ENCODE peak calls at places on chromosomes 6 and 20, in nine cellular contexts. R is psoas muscle, T is GM06990, W is esophagus squamous epithelium, X is H9, A is choroid plexus epithelial cell, J is nephron progenitor cell, O is adrenal gland, P is brain microvascular endothelial cell. U is an unnamed sample.

GRCh38 chr6:155245193-155245592 is 18.6 kb upstream of the CLDN20 start:
- DNase-seq in R (no peak), T (no peak), W (no peak), X (no peak), A (no peak), J (no peak), O (no peak), P (no peak), U (no peak)

GRCh38 chr6:31114540-31114876 is at the start of gene PSORS1C1:
- DNase-seq in R (peak), T (no peak), W (no peak), X (peak), A (peak), J (no peak), O (peak), P (peak), U (no peak)

GRCh38 chr6:21157186-21157929 is 436.2 kb upstream of the SOX4 start:
- DNase-seq in R (no peak), T (peak), W (no peak), X (no peak), A (no peak), J (no peak), O (no peak), P (no peak), U (no peak)

GRCh38 chr20:36435799-36436541 is 105.3 kb upstream of the MYL9 start:
- DNase-seq in R (peak), T (peak), W (no peak), X (peak), A (peak), J (peak), O (peak), P (peak), U (peak)

GRCh38 chr20:59835448-59836395 is 97.7 kb downstream of the SYCP2 start:
- DNase-seq in R (no peak), T (no peak), W (no peak), X (peak), A (peak), J (peak), O (peak), P (peak), U (no peak)

GRCh38 chr6:117195728-117196127 is 69.6 kb upstream of the VGLL2 start:
- DNase-seq in R (no peak), T (no peak), W (no peak), X (no peak), A (no peak), J (no peak), O (no peak), P (no peak), U (no peak)

GRCh38 chr20:11970243-11970836 is 52.6 kb downstream of the BTBD3 start:
- DNase-seq in R (no peak), T (no peak), W (no peak), X (no peak), A (no peak), J (no peak), O (no peak), P (no peak), U (no peak)

GRCh38 chr6:26554669-26555504 is 16.7 kb downstream of the HMGN4 start:
- DNase-seq in R (no peak), T (peak), W (no peak), X (peak), A (peak), J (peak), O (no peak), P (peak), U (no peak)

GRCh38 chr6:166638566-166638965 is 11.5 kb upstream of the RPS6KA2 start:
- DNase-seq in R (no peak), T (no peak), W (no peak), X (no peak), A (no peak), J (no peak), O (no peak), P (no peak), U (no peak)

GRCh38 chr6:81752084-81752968 is at the start of gene TENT5A:
- DNase-seq in R (peak), T (peak), W (peak), X (peak), A (peak), J (peak), O (peak), P (peak), U (peak)
- TF ChIP-seq CTCF in R (peak), T (no peak), W (no peak), X (peak), A (peak), J (no peak), O (no peak), P (peak), U (no peak)

GRCh38 chr6:43386492-43386891 is 17.0 kb upstream of the ZNF318 start:
- DNase-seq in R (no peak), T (no peak), W (no peak), X (no peak), A (no peak), J (no peak), O (no peak), P (no peak), U (no peak)
- TF ChIP-seq CTCF in R (peak), T (peak), W (peak), X (peak), A (no peak), J (peak), O (peak), P (no peak), U (no peak)

GRCh38 chr20:63539441-63540370 is 2.5 kb upstream of the PTK6 start:
- DNase-seq in R (no peak), T (no peak), W (no peak), X (no peak), A (no peak), J (no peak), O (no peak), P (no peak), U (no peak)

GRCh38 chr20:63539092-63539430 is 1.9 kb upstream of the PTK6 start:
- DNase-seq in R (no peak), T (no peak), W (no peak), X (no peak), A (no peak), J (no peak), O (no peak), P (no peak), U (no peak)

GRCh38 chr20:63537525-63538203 is 488 bp upstream of the PTK6 start:
- DNase-seq in R (peak), T (peak), W (peak), X (peak), A (peak), J (peak), O (peak), P (peak), U (peak)

GRCh38 chr20:63536997-63537524 is at the start of gene PTK6:
- DNase-seq in R (peak), T (no peak), W (no peak), X (no peak), A (no peak), J (no peak), O (peak), P (no peak), U (no peak)

DNA sequence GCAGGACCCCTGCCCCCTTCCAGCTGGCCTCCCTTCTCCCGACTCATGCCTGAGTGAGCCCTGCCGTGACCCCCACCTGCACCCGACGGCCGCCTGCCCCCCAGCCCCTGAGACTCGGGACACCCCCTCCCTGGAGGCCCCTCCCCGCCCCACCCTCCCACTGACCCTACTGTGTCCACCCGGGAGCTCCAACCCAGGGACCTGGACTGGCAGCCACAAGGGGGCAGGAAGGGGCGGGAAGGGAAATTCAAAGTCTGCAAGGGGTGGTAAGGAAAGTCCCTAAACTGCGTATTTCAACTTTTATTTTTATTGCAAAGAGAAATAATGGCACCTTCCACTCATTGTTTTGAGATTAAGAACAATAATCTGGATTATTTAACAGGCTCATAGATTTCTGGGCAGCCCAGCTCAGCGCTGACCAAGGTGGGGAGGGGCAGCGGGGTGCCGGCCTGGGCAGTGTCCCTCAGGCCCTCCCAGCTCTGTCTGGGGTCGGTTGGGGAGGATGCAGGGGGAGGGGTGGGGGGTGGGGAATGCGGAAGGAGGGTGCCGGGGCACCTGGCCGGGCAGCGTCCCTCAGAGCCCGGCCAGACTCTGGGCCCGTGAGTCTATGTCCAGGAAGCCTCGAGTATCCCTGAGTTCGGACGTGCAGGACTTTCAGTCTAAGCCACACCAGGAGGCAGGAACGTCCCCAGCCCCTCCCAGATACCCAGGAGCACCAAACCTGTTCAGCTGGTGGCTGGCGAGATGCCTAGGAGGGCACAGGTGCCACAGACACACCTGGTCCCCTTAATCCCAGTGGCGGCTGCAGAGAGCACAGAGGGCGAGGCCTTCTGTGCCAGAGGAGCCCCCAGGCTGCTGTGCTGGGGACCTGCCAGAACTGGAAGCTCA is 1.3 kb upstream of the PTK6 start:
- DNase-seq in R (no peak), T (no peak), W (no peak), X (no peak), A (peak), J (no peak), O (no peak), P (no peak), U (no peak)
- TF ChIP-seq CTCF in R (no peak), T (no peak), W (no peak), X (no peak), A (no peak), J (no peak), O (no peak), P (no peak), U (no peak)

DNA sequence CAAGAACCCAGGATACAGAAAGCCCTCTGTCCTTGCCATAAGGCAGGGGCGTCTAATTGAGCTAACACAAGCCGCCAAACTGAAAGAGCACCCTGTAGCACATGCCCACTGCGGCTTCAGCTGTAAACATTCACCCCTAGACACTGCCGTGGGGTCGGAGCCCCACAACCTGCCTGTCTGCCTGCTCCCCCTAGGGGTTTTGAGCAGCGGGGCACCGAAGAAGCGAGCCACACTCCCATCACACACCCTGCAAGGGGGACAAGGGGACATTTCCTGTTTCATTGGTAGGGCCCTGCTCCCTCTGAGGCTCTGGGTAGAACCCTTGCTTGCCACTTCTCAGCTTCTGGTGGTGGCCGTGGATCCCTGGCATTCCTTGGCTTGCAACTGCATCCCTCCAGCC is 45.2 kb upstream of the BCLAF1 start:
- DNase-seq in R (no peak), T (no peak), W (no peak), X (peak), A (no peak), J (peak), O (no peak), P (no peak), U (no peak)
- TF ChIP-seq CTCF in R (no peak), T (peak), W (no peak), X (peak), A (peak), J (peak), O (no peak), P (peak), U (no peak)

DNA sequence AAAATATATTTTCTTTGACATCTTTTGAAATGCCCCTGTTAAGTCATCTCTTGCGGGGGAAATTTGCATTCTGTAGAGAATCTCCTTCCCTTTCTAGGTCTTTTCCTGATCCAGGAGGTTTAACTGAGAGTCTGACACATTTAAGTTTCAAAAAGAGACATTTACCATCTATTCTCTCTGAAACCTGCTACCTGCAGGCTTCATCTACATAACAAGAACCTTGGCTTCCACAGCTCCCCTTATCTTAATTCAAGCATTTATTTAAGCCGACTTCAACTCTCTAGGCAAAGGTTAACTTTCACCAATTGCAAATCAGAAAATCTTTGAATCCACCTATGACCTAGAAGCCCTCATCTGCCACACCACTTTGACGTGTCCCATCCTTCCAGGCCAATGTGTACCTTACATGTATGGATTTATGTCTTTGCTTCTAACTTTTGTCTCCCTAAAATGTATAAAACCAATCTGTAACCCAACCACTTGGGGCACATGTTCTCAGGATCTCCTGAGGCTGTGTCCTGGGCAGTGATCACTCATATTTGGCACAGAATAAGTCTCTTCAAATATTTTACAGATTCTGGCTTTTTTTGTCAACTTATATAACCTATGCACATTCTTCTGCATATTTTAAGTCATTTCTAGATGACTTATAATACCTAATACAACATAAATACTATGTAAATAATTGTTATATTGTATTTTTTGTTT is 666.7 kb downstream of the UTRN start:
- DNase-seq in R (no peak), T (no peak), W (no peak), X (no peak), A (no peak), J (no peak), O (no peak), P (no peak), U (no peak)
- TF ChIP-seq CTCF in R (no peak), T (no peak), W (no peak), X (peak), A (no peak), J (no peak), O (no peak), P (no peak), U (no peak)

GRCh38 chr6:9116026-9116425 is 680.7 kb upstream of the SLC35B3 start:
- DNase-seq in R (no peak), T (no peak), W (no peak), X (no peak), A (peak), J (no peak), O (no peak), P (no peak), U (no peak)

DNA sequence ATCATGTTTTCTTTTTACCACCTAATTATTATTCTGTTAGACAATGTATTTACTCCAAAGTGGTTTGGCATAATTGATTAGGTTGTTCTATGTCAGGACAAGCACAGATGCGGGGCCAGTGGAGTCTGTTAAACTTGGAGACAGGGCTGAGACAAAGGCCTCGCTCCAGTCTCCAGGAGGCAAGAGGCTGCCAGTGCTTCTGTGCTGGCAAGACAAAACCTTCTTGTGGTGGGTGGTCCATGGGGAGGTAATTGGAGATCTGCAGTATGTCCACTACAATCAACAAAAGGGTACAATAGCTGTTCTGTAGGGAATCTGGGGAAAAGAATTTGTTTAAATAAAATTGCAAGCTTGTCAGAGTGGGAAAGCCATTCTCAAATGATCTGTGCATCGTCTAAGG is 677.2 kb upstream of the SLC35B3 start:
- DNase-seq in R (no peak), T (no peak), W (no peak), X (no peak), A (no peak), J (peak), O (no peak), P (no peak), U (no peak)
- TF ChIP-seq CTCF in R (no peak), T (no peak), W (no peak), X (no peak), A (no peak), J (no peak), O (no peak), P (no peak), U (no peak)

GRCh38 chr6:75368151-75368779 is 83.7 kb upstream of the TMEM30A start:
- DNase-seq in R (no peak), T (no peak), W (no peak), X (peak), A (peak), J (peak), O (peak), P (no peak), U (no peak)
- TF ChIP-seq CTCF in R (peak), T (peak), W (peak), X (peak), A (peak), J (peak), O (peak), P (peak), U (no peak)

DNA sequence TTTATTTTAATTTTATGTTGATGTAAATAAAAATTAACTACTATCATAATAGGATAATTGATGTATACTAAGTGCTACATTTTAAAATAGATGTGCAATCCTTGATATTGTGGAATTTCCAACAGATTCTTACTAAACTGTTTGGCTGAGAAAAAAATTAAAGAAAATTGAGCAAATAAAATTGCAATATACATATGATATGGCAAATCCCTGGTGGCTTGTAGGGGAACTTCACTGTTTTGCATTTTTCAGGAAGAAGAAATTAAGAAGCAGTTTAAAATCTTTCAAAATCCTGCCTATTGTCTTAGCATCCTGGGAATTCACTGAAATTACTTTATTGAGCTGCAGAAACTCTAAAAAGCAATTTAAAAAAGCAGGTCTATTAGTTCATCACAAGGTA is 191.4 kb upstream of the ADGRB3 start:
- DNase-seq in R (no peak), T (no peak), W (no peak), X (no peak), A (no peak), J (no peak), O (no peak), P (no peak), U (no peak)
- TF ChIP-seq CTCF in R (no peak), T (no peak), W (no peak), X (peak), A (no peak), J (peak), O (no peak), P (peak), U (no peak)

GRCh38 chr6:169175360-169175887 is 78.2 kb downstream of the THBS2 start:
- DNase-seq in R (no peak), T (no peak), W (no peak), X (peak), A (no peak), J (no peak), O (no peak), P (no peak), U (no peak)
- TF ChIP-seq CTCF in R (no peak), T (no peak), W (no peak), X (no peak), A (no peak), J (no peak), O (no peak), P (no peak), U (no peak)

U was measured in activated B cell treated with CpG ODN at 0.5 μM for 24 hours.